ENCODE peak calls at places on chromosomes 6 and 20, in nine cellular contexts. P is neuronal stem cell; C is activated T-cell treated with anti-CD3 and anti-CD28 coated beads, Interleukin-2, amount 50 U/mL, for 72 hours; N is pulmonary artery endothelial cell; R is HEK293T; W is RCC 7860; M is HS-27A; V is left cardiac atrium; K is choroid plexus epithelial cell. Z is an unnamed sample.
A peak's percentile ranks its signal among the peaks of the same experiment; 100 is the strongest.

GRCh38 chr6:113882341-113882740 is 25.2 kb downstream of the MARCKS start:
- DNase-seq in C (no peak), M (no peak), K (no peak), N (no peak), W (no peak), V (no peak), P (no peak), R (no peak), Z (no peak)

GRCh38 chr20:20010639-20011500 is 6.3 kb upstream of the NAA20 start:
- DNase-seq in V (no peak), N (no peak), M (no peak), K (peak; percentile 86), C (no peak), R (peak; percentile 21), P (no peak), W (no peak), Z (no peak)

GRCh38 chr6:154428892-154429291 is 72.3 kb upstream of the IPCEF1 start:
- DNase-seq in V (no peak), R (no peak), N (no peak), M (no peak), P (no peak), K (no peak), W (no peak), C (no peak), Z (no peak)

GRCh38 chr20:57270204-57270937 is 3.9 kb upstream of the BMP7 start:
- DNase-seq in M (no peak), C (no peak), K (no peak), W (no peak), R (no peak), P (no peak), V (no peak), N (no peak), Z (no peak)

GRCh38 chr20:10648651-10649050 is 25.1 kb downstream of the JAG1 start:
- DNase-seq in P (no peak), V (no peak), C (no peak), R (no peak), K (peak; percentile 82), N (no peak), W (peak; percentile 82), M (peak; percentile 79), Z (no peak)

GRCh38 chr20:44133424-44133823 is 53.6 kb downstream of the JPH2 start:
- DNase-seq in K (no peak), V (no peak), W (no peak), C (no peak), N (no peak), M (no peak), R (no peak), P (no peak), Z (no peak)

GRCh38 chr6:47061631-47062300 is 19.6 kb upstream of the ADGRF1 start:
- DNase-seq in P (no peak), C (no peak), N (peak; percentile 7), K (peak; percentile 38), M (no peak), R (no peak), V (peak; percentile 60), W (no peak), Z (no peak)

GRCh38 chr6:1079525-1079924 is 232.4 kb upstream of the FOXQ1 start:
- DNase-seq in V (no peak), P (no peak), R (no peak), C (no peak), M (peak; percentile 66), K (peak; percentile 65), W (peak; percentile 19), N (no peak), Z (no peak)

GRCh38 chr6:53439556-53439955 is 90.8 kb upstream of the ELOVL5 start:
- DNase-seq in K (peak; percentile 83), W (no peak), M (no peak), N (no peak), R (no peak), V (no peak), P (no peak), C (no peak), Z (no peak)

GRCh38 chr6:14454467-14454763 is 336.8 kb downstream of the CD83 start:
- DNase-seq in P (no peak), C (peak; percentile 51), W (no peak), M (no peak), R (no peak), K (no peak), N (no peak), V (no peak), Z (no peak)

GRCh38 chr6:20933057-20933792 is 399.0 kb downstream of the CDKAL1 start:
- DNase-seq in C (no peak), P (no peak), N (no peak), V (no peak), M (no peak), W (no peak), R (no peak), K (no peak), Z (no peak)

GRCh38 chr6:158060447-158061360 is 79.0 kb downstream of the SYNJ2 start:
- DNase-seq in W (peak; percentile 100), C (no peak), M (peak; percentile 90), N (peak; percentile 87), K (peak; percentile 93), R (no peak), V (peak; percentile 89), P (no peak), Z (no peak)

GRCh38 chr6:30612687-30613248 is 4.3 kb downstream of the PPP1R10 start:
- DNase-seq in R (no peak), W (peak; percentile 66), K (peak; percentile 81), N (no peak), C (no peak), V (no peak), P (no peak), M (no peak), Z (no peak)

GRCh38 chr6:32173051-32173727 is 2.7 kb downstream of the AGPAT1 start:
- DNase-seq in N (no peak), V (no peak), P (no peak), R (no peak), C (no peak), M (no peak), W (no peak), K (no peak), Z (no peak)

GRCh38 chr6:33848498-33848897 is 44.7 kb upstream of the MLN start:
- DNase-seq in V (no peak), P (no peak), R (no peak), W (no peak), C (no peak), N (no peak), M (no peak), K (no peak), Z (no peak)

GRCh38 chr20:21557246-21557982 is 43.5 kb upstream of the NKX2-2 start:
- DNase-seq in P (no peak), N (no peak), R (no peak), C (peak; percentile 68), M (no peak), W (no peak), V (no peak), K (no peak), Z (no peak)

GRCh38 chr6:159727717-159728440 is 573 bp downstream of the WTAP start:
- DNase-seq in V (peak; percentile 63), C (no peak), P (peak; percentile 38), K (peak; percentile 42), R (peak; percentile 52), N (no peak), W (no peak), M (no peak), Z (no peak)

GRCh38 chr6:134374486-134374885 is 56.6 kb upstream of the SGK1 start:
- DNase-seq in K (peak; percentile 46), W (no peak), V (peak; percentile 55), N (no peak), R (no peak), C (no peak), P (no peak), M (no peak), Z (no peak)

GRCh38 chr6:31825553-31825952 is 2.0 kb upstream of the HSPA1B start:
- DNase-seq in V (no peak), M (no peak), W (no peak), N (no peak), C (no peak), K (no peak), R (no peak), P (no peak), Z (no peak)

GRCh38 chr20:31872406-31872805 is 2.0 kb downstream of the TTLL9 start:
- DNase-seq in P (no peak), M (no peak), V (no peak), R (no peak), W (no peak), K (no peak), N (no peak), C (no peak), Z (no peak)

GRCh38 chr6:111515259-111515658 is 32.2 kb upstream of the REV3L start:
- DNase-seq in V (no peak), M (no peak), N (no peak), K (no peak), P (no peak), W (no peak), R (no peak), C (no peak), Z (no peak)

GRCh38 chr6:35948725-35949124 is 27.8 kb upstream of the SRPK1 start:
- DNase-seq in P (no peak), N (no peak), M (no peak), K (peak; percentile 60), R (no peak), C (no peak), W (no peak), V (no peak), Z (no peak)

GRCh38 chr6:118784641-118785164 is 109.2 kb upstream of the ASF1A start:
- DNase-seq in C (no peak), R (no peak), M (no peak), K (no peak), V (peak; percentile 32), W (no peak), N (no peak), P (no peak), Z (no peak)

GRCh38 chr6:16683524-16684194 is 77.6 kb downstream of the ATXN1 start:
- DNase-seq in W (peak; percentile 92), M (peak; percentile 78), C (peak; percentile 56), V (peak; percentile 53), N (no peak), R (no peak), K (peak; percentile 84), P (no peak), Z (no peak)

GRCh38 chr20:51767867-51768758 is at the start of gene ATP9A:
- DNase-seq in P (no peak), C (peak; percentile 4), N (no peak), V (peak; percentile 60), W (no peak), M (no peak), K (peak; percentile 36), R (peak; percentile 32), Z (no peak)

GRCh38 chr6:86682297-86682696 is 255.0 kb upstream of the HTR1E start:
- DNase-seq in W (no peak), P (no peak), M (no peak), N (no peak), V (no peak), C (no peak), R (no peak), K (no peak), Z (no peak)

GRCh38 chr20:63755933-63756647 is 16.5 kb downstream of the SLC2A4RG start:
- DNase-seq in P (no peak), C (no peak), M (no peak), N (no peak), R (no peak), W (no peak), V (no peak), K (no peak), Z (no peak)

Z was measured in smooth muscle cell of the brain vasculature.